ENCODE peak calls at places on chromosomes 1 and 21, in four cellular contexts. D, O, Q and U are unnamed samples. For H3K4me1, the result is how much of the 10 kb centered on the place peaks cover.

GRCh38 chr1:202130275-202130646 is 7.5 kb downstream of the GPR37L1 start:
- DNase-seq in O (peak), Q (no peak), D (no peak), U (no peak)

GRCh38 chr1:7338439-7338838 is 432.7 kb upstream of the VAMP3 start:
- DNase-seq in O (no peak), Q (no peak), D (no peak), U (no peak)

GRCh38 chr1:6178751-6179563 is 1.2 kb downstream of the CHD5 start:
- DNase-seq in Q (no peak), D (no peak), O (peak), U (no peak)

GRCh38 chr1:69568435-69569280 is 936 bp downstream of the LRRC7 start:
- DNase-seq in O (peak), D (no peak), Q (no peak), U (no peak)

GRCh38 chr1:2190491-2190976 is 4.0 kb downstream of the FAAP20 start:
- DNase-seq in O (no peak), D (no peak), Q (no peak), U (no peak)

GRCh38 chr1:22500058-22500457 is 48.4 kb downstream of the ZBTB40 start:
- DNase-seq in D (no peak), O (no peak), Q (no peak), U (no peak)

GRCh38 chr1:241591317-241591716 is 48.9 kb downstream of the CHML start:
- DNase-seq in O (no peak), Q (no peak), D (no peak), U (no peak)

GRCh38 chr1:7501259-7501560 is 269.9 kb upstream of the VAMP3 start:
- DNase-seq in D (no peak), Q (no peak), O (peak), U (no peak)

GRCh38 chr1:206699626-206700025 is 14.9 kb downstream of the MAPKAPK2 start:
- DNase-seq in Q (no peak), O (no peak), D (no peak), U (no peak)

GRCh38 chr1:88646852-88647645 is 37.0 kb upstream of the PKN2 start:
- DNase-seq in O (peak), D (no peak), Q (peak), U (no peak)

GRCh38 chr1:204280562-204280961 is 66.8 kb upstream of the GOLT1A start:
- DNase-seq in D (no peak), Q (no peak), O (no peak), U (no peak)

GRCh38 chr1:174743654-174744561 is 255.8 kb upstream of the CACYBP start:
- DNase-seq in O (peak), D (peak), Q (peak), U (no peak)

GRCh38 chr1:75423616-75424015 is 187.3 kb downstream of the SLC44A5 start:
- DNase-seq in D (no peak), Q (no peak), O (peak), U (no peak)

GRCh38 chr21:46221664-46222435 is 6.7 kb downstream of the LSS start:
- DNase-seq in Q (no peak), O (no peak), D (no peak), U (no peak)

GRCh38 chr1:209627349-209628196 is 24.7 kb downstream of the LAMB3 start:
- DNase-seq in O (peak), D (peak), Q (peak), U (peak)

GRCh38 chr1:80673935-80674597 is 1126.7 kb upstream of the ADGRL2 start:
- DNase-seq in O (peak), D (no peak), Q (no peak), U (no peak)

GRCh38 chr21:14480601-14481000 is 65.5 kb downstream of the SAMSN1 start:
- DNase-seq in O (no peak), D (no peak), Q (no peak), U (no peak)

GRCh38 chr1:222811671-222812070 is 3.2 kb upstream of the DISP1 start:
- DNase-seq in O (no peak), Q (peak), D (no peak), U (no peak)

GRCh38 chr1:222817529-222817928 is 2.7 kb downstream of the DISP1 start:
- DNase-seq in O (no peak), Q (peak), D (no peak), U (no peak)

GRCh38 chr1:222815367-222815765 is 527 bp downstream of the DISP1 start:
- DNase-seq in Q (no peak), D (no peak), O (no peak), U (no peak)

GRCh38 chr1:222814536-222815366 is at the start of gene DISP1:
- DNase-seq in O (peak), Q (peak), D (peak), U (peak)

DNA sequence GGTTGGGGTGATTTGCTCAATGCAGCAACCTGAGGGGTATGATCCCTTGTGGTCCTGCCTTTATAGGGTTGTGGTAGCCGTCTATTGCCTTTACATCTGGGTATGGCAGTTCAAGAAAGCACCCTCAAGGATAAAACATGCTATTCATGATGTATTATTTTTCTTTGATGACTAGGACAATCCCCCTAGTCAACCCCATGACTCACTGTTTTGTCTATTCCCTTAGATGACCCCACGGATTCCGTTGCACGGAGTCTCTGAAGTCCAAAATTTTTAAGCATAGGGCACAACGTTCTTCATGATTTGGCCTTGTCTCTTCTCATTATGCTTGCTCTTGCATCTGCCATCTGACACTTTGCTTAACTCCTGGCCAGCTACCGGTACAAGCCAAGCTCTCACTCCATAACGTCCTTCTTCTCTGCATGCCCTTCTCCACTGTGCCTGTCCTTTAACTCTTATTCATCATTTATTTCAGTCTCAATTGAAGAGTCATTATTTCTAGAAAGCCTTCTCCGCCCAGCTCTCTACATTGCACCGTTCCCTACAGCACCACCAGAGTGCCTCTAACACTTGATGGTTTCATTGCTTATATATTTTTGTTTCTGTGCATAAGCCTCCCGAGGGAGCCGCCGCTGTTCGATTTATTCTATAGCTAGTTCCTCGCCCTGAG is 838 bp upstream of the DISP1 start:
- DNase-seq in Q (no peak), O (no peak), D (no peak), U (no peak)
- H3K4me3 ChIP-seq in Q (no peak), O (peak), D (peak), U (peak)

GRCh38 chr1:63874278-63874880 is 100.6 kb downstream of the ROR1 start:
- DNase-seq in O (no peak), Q (no peak), D (no peak), U (no peak)
- H3K4me1 ChIP-seq in O (under half), Q (under half), D (under half), U (under half)

DNA sequence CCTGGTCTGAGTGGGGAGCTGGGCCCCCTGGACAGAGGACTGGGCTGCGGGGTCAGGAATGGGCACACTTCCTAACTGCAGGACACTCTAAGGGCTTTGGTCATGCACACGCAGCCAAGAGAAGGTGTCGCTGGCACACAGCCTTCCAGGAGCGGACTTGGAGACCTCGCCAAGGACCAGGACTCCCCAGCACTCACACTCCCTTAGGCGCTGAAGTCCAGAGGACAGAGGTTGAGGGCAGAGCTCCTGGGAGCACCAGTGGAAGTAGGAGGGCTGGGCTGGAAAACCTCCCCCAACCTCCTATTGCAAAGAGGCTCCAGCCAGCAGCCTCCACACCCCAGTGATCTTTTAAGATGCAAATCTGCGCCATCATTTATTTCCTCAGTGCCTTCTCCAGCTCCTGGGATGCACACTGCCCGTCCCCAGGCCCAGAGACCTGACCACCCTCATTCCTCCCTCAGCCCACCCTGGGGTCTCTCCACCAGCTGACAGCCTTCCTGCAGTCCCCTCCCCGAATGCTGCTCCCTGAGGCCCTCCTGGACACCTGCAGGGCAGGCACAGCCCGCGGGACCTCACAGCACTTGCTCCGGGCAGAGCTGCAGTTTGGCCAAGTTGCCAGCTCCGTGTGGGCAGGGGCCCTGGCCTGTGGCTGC is 3.0 kb downstream of the TSPEAR start:
- DNase-seq in O (peak), D (no peak), Q (no peak), U (no peak)
- H3K4me3 ChIP-seq in O (peak), D (no peak), Q (no peak), U (no peak)

DNA sequence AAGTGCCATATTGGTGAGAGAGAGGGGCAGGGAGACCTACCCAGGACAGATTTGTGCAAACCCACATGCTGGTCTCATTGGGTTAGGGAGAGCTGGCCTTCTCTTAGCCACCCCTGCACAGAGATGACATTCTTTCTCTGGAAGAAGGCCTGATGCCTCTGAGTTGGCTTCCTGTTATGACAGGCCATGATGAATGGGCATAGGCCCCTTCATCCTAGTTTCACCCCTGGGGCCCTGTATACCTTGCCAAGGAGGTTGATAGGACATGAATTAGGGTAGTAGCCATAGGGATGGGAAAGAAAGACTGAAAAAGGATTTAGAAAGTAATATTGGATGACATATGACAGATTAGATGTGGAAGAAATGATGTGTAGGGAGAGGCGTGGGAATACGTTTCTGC is 46.6 kb downstream of the TENT5C start:
- DNase-seq in Q (no peak), O (no peak), D (no peak), U (no peak)
- H3K4me1 ChIP-seq in Q (under half), O (under half), D (half or more), U (half or more)